ENCODE peak calls at places on chromosomes 11 and 22, in eight cellular contexts. One of them, this sample, is unnamed.

GRCh38 chr22:23789638-23790037 is 2.9 kb downstream of the SMARCB1 start:
- DNase-seq in adipocyte: no peak
- DNase-seq in PC-3: no peak
- DNase-seq in lower lobe of right lung: peak; percentile 14
- DNase-seq in effector memory CD4-positive, alpha-beta T cell: no peak
- DNase-seq in upper lobe of right lung: no peak
- DNase-seq in IMR-90: no peak
- DNase-seq in body of pancreas: no peak
- DNase-seq in this sample: no peak

GRCh38 chr11:4491878-4492606 is 9.6 kb downstream of the OR52K1 start:
- DNase-seq in adipocyte: no peak
- DNase-seq in PC-3: no peak
- DNase-seq in IMR-90: peak; percentile 2
- DNase-seq in upper lobe of right lung: no peak
- DNase-seq in effector memory CD4-positive, alpha-beta T cell: no peak
- DNase-seq in lower lobe of right lung: no peak
- DNase-seq in body of pancreas: no peak
- DNase-seq in this sample: no peak

GRCh38 chr11:72333657-72334056 is 89.7 kb upstream of the PHOX2A start:
- DNase-seq in lower lobe of right lung: no peak
- DNase-seq in adipocyte: no peak
- DNase-seq in effector memory CD4-positive, alpha-beta T cell: no peak
- DNase-seq in upper lobe of right lung: no peak
- DNase-seq in body of pancreas: no peak
- DNase-seq in IMR-90: no peak
- DNase-seq in PC-3: no peak
- DNase-seq in this sample: peak; percentile 5

GRCh38 chr11:105244157-105244820 is 104.7 kb upstream of the CARD18 start:
- DNase-seq in body of pancreas: peak; percentile 7
- DNase-seq in lower lobe of right lung: no peak
- DNase-seq in effector memory CD4-positive, alpha-beta T cell: no peak
- DNase-seq in upper lobe of right lung: no peak
- DNase-seq in PC-3: peak; percentile 92
- DNase-seq in adipocyte: peak; percentile 92
- DNase-seq in IMR-90: peak; percentile 98
- DNase-seq in this sample: no peak

GRCh38 chr22:30201970-30202369 is 44.6 kb downstream of the LIF start:
- DNase-seq in lower lobe of right lung: no peak
- DNase-seq in adipocyte: peak; percentile 63
- DNase-seq in effector memory CD4-positive, alpha-beta T cell: no peak
- DNase-seq in PC-3: peak; percentile 78
- DNase-seq in body of pancreas: no peak
- DNase-seq in IMR-90: peak; percentile 92
- DNase-seq in upper lobe of right lung: no peak
- DNase-seq in this sample: no peak

GRCh38 chr11:12868315-12869073 is 140.6 kb upstream of the RASSF10 start:
- DNase-seq in IMR-90: peak; percentile 27
- DNase-seq in PC-3: peak; percentile 25
- DNase-seq in upper lobe of right lung: no peak
- DNase-seq in body of pancreas: no peak
- DNase-seq in lower lobe of right lung: no peak
- DNase-seq in adipocyte: no peak
- DNase-seq in effector memory CD4-positive, alpha-beta T cell: no peak
- DNase-seq in this sample: no peak

GRCh38 chr11:116733386-116733755 is 39.4 kb downstream of the BUD13 start:
- DNase-seq in effector memory CD4-positive, alpha-beta T cell: no peak
- DNase-seq in upper lobe of right lung: no peak
- DNase-seq in lower lobe of right lung: no peak
- DNase-seq in PC-3: no peak
- DNase-seq in adipocyte: no peak
- DNase-seq in body of pancreas: no peak
- DNase-seq in IMR-90: no peak
- DNase-seq in this sample: no peak

GRCh38 chr11:73326929-73327811 is 19.1 kb downstream of the ARHGEF17 start:
- DNase-seq in body of pancreas: peak; percentile 37
- DNase-seq in IMR-90: peak; percentile 82
- DNase-seq in lower lobe of right lung: no peak
- DNase-seq in upper lobe of right lung: no peak
- DNase-seq in adipocyte: peak; percentile 49
- DNase-seq in PC-3: peak; percentile 71
- DNase-seq in effector memory CD4-positive, alpha-beta T cell: no peak
- DNase-seq in this sample: no peak

GRCh38 chr11:86058360-86058759 is 10.5 kb downstream of the PICALM start:
- DNase-seq in upper lobe of right lung: no peak
- DNase-seq in IMR-90: no peak
- DNase-seq in lower lobe of right lung: no peak
- DNase-seq in adipocyte: no peak
- DNase-seq in PC-3: no peak
- DNase-seq in body of pancreas: no peak
- DNase-seq in effector memory CD4-positive, alpha-beta T cell: no peak
- DNase-seq in this sample: no peak

GRCh38 chr11:69472053-69472765 is 9.3 kb upstream of the LINC01488 start:
- DNase-seq in effector memory CD4-positive, alpha-beta T cell: no peak
- DNase-seq in upper lobe of right lung: no peak
- DNase-seq in adipocyte: no peak
- DNase-seq in IMR-90: no peak
- DNase-seq in lower lobe of right lung: peak; percentile 30
- DNase-seq in PC-3: no peak
- DNase-seq in body of pancreas: no peak
- DNase-seq in this sample: no peak

GRCh38 chr22:33496112-33496511 is 424.2 kb downstream of the LARGE1 start:
- DNase-seq in effector memory CD4-positive, alpha-beta T cell: no peak
- DNase-seq in lower lobe of right lung: no peak
- DNase-seq in IMR-90: no peak
- DNase-seq in PC-3: no peak
- DNase-seq in body of pancreas: no peak
- DNase-seq in adipocyte: no peak
- DNase-seq in upper lobe of right lung: no peak
- DNase-seq in this sample: no peak

GRCh38 chr22:25081409-25081824 is 118.2 kb upstream of the CRYBB3 start:
- DNase-seq in effector memory CD4-positive, alpha-beta T cell: no peak
- DNase-seq in IMR-90: peak; percentile 4
- DNase-seq in body of pancreas: peak; percentile 58
- DNase-seq in adipocyte: peak; percentile 19
- DNase-seq in lower lobe of right lung: no peak
- DNase-seq in PC-3: peak; percentile 33
- DNase-seq in upper lobe of right lung: no peak
- DNase-seq in this sample: peak; percentile 44

GRCh38 chr11:32006799-32007388 is 84.0 kb upstream of the RCN1 start:
- DNase-seq in adipocyte: peak; percentile 73
- DNase-seq in effector memory CD4-positive, alpha-beta T cell: no peak
- DNase-seq in IMR-90: peak; percentile 51
- DNase-seq in upper lobe of right lung: no peak
- DNase-seq in lower lobe of right lung: no peak
- DNase-seq in body of pancreas: peak; percentile 19
- DNase-seq in PC-3: peak; percentile 71
- DNase-seq in this sample: peak; percentile 31

GRCh38 chr11:45384711-45385241 is 98.6 kb upstream of the SYT13 start:
- DNase-seq in IMR-90: no peak
- DNase-seq in lower lobe of right lung: no peak
- DNase-seq in body of pancreas: no peak
- DNase-seq in effector memory CD4-positive, alpha-beta T cell: no peak
- DNase-seq in upper lobe of right lung: peak; percentile 54
- DNase-seq in adipocyte: no peak
- DNase-seq in PC-3: no peak
- DNase-seq in this sample: no peak
- H3K27me3 ChIP-seq in IMR-90: peaks cover 9% of the 10 kb centered on the region
- H3K27me3 ChIP-seq in lower lobe of right lung: peaks cover 4% of the 10 kb centered on the region
- H3K27me3 ChIP-seq in body of pancreas: no peaks in the 10 kb centered on the region
- H3K27me3 ChIP-seq in effector memory CD4-positive, alpha-beta T cell: no peaks in the 10 kb centered on the region
- H3K27me3 ChIP-seq in upper lobe of right lung: no peaks in the 10 kb centered on the region
- H3K27me3 ChIP-seq in adipocyte: peaks cover 68% of the 10 kb centered on the region
- H3K27me3 ChIP-seq in PC-3: peaks cover 22% of the 10 kb centered on the region
- H3K27me3 ChIP-seq in this sample: no peaks in the 10 kb centered on the region

GRCh38 chr22:36548606-36549005 is 19.6 kb upstream of the EIF3D start:
- DNase-seq in upper lobe of right lung: no peak
- DNase-seq in adipocyte: no peak
- DNase-seq in lower lobe of right lung: no peak
- DNase-seq in PC-3: no peak
- DNase-seq in effector memory CD4-positive, alpha-beta T cell: no peak
- DNase-seq in body of pancreas: no peak
- DNase-seq in IMR-90: no peak
- DNase-seq in this sample: no peak

GRCh38 chr22:36549033-36549432 is 20.1 kb upstream of the EIF3D start:
- DNase-seq in PC-3: no peak
- DNase-seq in adipocyte: no peak
- DNase-seq in body of pancreas: no peak
- DNase-seq in IMR-90: no peak
- DNase-seq in lower lobe of right lung: no peak
- DNase-seq in effector memory CD4-positive, alpha-beta T cell: no peak
- DNase-seq in upper lobe of right lung: no peak
- DNase-seq in this sample: no peak

GRCh38 chr22:36544107-36544620 is 15.2 kb upstream of the EIF3D start:
- DNase-seq in body of pancreas: no peak
- DNase-seq in lower lobe of right lung: no peak
- DNase-seq in IMR-90: peak; percentile 74
- DNase-seq in PC-3: peak; percentile 22
- DNase-seq in effector memory CD4-positive, alpha-beta T cell: no peak
- DNase-seq in upper lobe of right lung: no peak
- DNase-seq in adipocyte: no peak
- DNase-seq in this sample: no peak

GRCh38 chr22:36546932-36547331 is 18.0 kb upstream of the EIF3D start:
- DNase-seq in IMR-90: peak; percentile 92
- DNase-seq in effector memory CD4-positive, alpha-beta T cell: no peak
- DNase-seq in adipocyte: peak; percentile 47
- DNase-seq in PC-3: peak; percentile 93
- DNase-seq in body of pancreas: no peak
- DNase-seq in lower lobe of right lung: no peak
- DNase-seq in upper lobe of right lung: no peak
- DNase-seq in this sample: no peak

GRCh38 chr22:36546092-36546804 is 17.3 kb upstream of the EIF3D start:
- DNase-seq in IMR-90: peak; percentile 62
- DNase-seq in effector memory CD4-positive, alpha-beta T cell: no peak
- DNase-seq in body of pancreas: peak; percentile 62
- DNase-seq in lower lobe of right lung: no peak
- DNase-seq in PC-3: peak; percentile 67
- DNase-seq in adipocyte: peak; percentile 76
- DNase-seq in upper lobe of right lung: no peak
- DNase-seq in this sample: no peak
- H3K4me3 ChIP-seq in IMR-90: no peak overlapping the region
- H3K4me3 ChIP-seq in effector memory CD4-positive, alpha-beta T cell: no peak overlapping the region
- H3K4me3 ChIP-seq in body of pancreas: no peak overlapping the region
- H3K4me3 ChIP-seq in lower lobe of right lung: no peak overlapping the region
- H3K4me3 ChIP-seq in PC-3: peak overlapping the region; percentile 48
- H3K4me3 ChIP-seq in adipocyte: no peak overlapping the region
- H3K4me3 ChIP-seq in upper lobe of right lung: no peak overlapping the region
- H3K4me3 ChIP-seq in this sample: no peak overlapping the region

DNA sequence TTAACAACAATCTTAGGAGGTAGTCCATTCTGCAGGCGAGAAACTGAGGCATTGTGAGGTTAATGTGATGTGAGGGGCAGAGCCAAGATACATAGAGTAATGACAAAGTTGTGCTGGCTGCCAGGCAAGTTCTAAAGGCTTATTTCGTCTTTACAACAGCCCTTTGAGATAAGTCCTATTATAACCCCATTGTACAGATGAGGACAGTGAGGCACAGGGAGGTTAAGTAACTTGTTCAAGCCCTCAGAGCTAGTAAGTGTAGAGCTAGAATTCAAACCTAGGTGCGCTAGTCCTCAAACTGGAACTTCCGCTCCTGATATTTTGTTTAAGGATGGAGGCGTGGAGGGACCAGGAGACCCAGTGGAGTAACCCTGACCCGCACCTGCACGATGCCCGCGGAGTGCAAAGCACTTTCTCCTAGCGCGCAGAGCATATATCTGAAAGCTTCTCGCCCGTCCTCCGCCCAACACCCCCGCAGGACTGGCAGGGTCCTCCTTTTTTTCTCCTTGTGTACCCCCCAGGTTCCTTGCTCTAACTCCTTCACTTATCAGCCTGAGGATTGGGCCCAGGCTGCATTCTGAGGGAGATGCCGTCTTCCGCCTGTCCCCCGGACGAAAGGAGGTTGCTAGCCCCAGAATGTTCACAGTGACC is 4.9 kb upstream of the FLI1 start:
- DNase-seq in upper lobe of right lung: no peak
- DNase-seq in effector memory CD4-positive, alpha-beta T cell: no peak
- DNase-seq in IMR-90: no peak
- DNase-seq in lower lobe of right lung: no peak
- DNase-seq in PC-3: no peak
- DNase-seq in adipocyte: no peak
- DNase-seq in body of pancreas: no peak
- DNase-seq in this sample: no peak
- H3K27me3 ChIP-seq in upper lobe of right lung: peaks cover 47% of the 10 kb centered on the region
- H3K27me3 ChIP-seq in effector memory CD4-positive, alpha-beta T cell: peaks cover 12% of the 10 kb centered on the region
- H3K27me3 ChIP-seq in IMR-90: peaks cover 74% of the 10 kb centered on the region
- H3K27me3 ChIP-seq in lower lobe of right lung: peaks cover 54% of the 10 kb centered on the region
- H3K27me3 ChIP-seq in PC-3: peaks cover 82% of the 10 kb centered on the region
- H3K27me3 ChIP-seq in adipocyte: peaks cover 60% of the 10 kb centered on the region
- H3K27me3 ChIP-seq in body of pancreas: peaks cover 26% of the 10 kb centered on the region
- H3K27me3 ChIP-seq in this sample: peaks cover 16% of the 10 kb centered on the region

DNA sequence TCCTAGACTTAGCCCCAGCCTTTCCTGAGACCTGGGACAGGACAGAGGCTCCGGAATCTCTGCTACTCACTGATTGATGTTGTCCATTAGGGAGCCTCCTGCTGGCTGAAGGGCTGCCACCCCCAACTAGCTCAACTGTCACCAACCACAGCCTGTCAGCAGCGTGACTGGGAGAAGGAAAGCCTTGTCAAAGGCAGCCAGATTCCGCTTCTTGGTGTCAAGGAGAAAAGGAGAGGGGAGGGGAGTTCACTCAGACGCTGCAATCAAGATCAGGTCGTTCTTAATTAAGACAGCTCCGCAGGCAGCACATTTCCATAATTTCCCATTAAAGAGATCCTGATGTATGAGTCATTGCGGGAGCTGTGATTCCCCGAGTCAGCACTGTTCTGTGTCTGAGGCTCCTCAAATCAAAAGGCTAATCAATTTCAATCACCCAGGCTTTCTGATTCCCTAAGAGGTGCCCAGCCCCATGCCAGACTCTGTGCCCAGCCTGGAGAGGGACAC is 152.8 kb upstream of the ZBED5 start:
- DNase-seq in IMR-90: peak; percentile 1
- DNase-seq in adipocyte: peak; percentile 33
- DNase-seq in lower lobe of right lung: peak; percentile 62
- DNase-seq in upper lobe of right lung: no peak
- DNase-seq in body of pancreas: peak; percentile 38
- DNase-seq in effector memory CD4-positive, alpha-beta T cell: no peak
- DNase-seq in PC-3: peak; percentile 35
- DNase-seq in this sample: no peak
- H3K4me3 ChIP-seq in IMR-90: no peak overlapping the region
- H3K4me3 ChIP-seq in adipocyte: peak overlapping the region; percentile 35
- H3K4me3 ChIP-seq in lower lobe of right lung: no peak overlapping the region
- H3K4me3 ChIP-seq in upper lobe of right lung: no peak overlapping the region
- H3K4me3 ChIP-seq in body of pancreas: no peak overlapping the region
- H3K4me3 ChIP-seq in effector memory CD4-positive, alpha-beta T cell: no peak overlapping the region
- H3K4me3 ChIP-seq in PC-3: no peak overlapping the region
- H3K4me3 ChIP-seq in this sample: no peak overlapping the region

This sample was measured in CD4-positive, alpha-beta memory T cell.